ENCODE peak calls at places on chromosomes 7 and 10, in four cellular contexts. One of them, this sample, is unnamed. For H3K9me3 and H3K4me1, the result is how much of the 10 kb centered on the place peaks cover.

GRCh38 chr10:22770270-22770669 is 55.9 kb upstream of the PIP4K2A start:
- DNase-seq in CD8-positive, alpha-beta memory T cell: no peak
- DNase-seq in hepatocyte: no peak
- DNase-seq in psoas muscle: no peak
- DNase-seq in this sample: no peak

GRCh38 chr10:28326516-28327493 is 23.9 kb upstream of the MPP7 start:
- DNase-seq in hepatocyte: peak
- DNase-seq in CD8-positive, alpha-beta memory T cell: no peak
- DNase-seq in psoas muscle: no peak
- DNase-seq in this sample: no peak

GRCh38 chr7:1721047-1721687 is 51.1 kb downstream of the ELFN1 start:
- DNase-seq in CD8-positive, alpha-beta memory T cell: no peak
- DNase-seq in hepatocyte: no peak
- DNase-seq in psoas muscle: peak
- DNase-seq in this sample: no peak

GRCh38 chr7:140122975-140123374 is 53.8 kb downstream of the KDM7A start:
- DNase-seq in psoas muscle: no peak
- DNase-seq in hepatocyte: no peak
- DNase-seq in CD8-positive, alpha-beta memory T cell: no peak
- DNase-seq in this sample: no peak

GRCh38 chr10:44947356-44948152 is 12.0 kb upstream of the RASSF4 start:
- DNase-seq in hepatocyte: no peak
- DNase-seq in CD8-positive, alpha-beta memory T cell: no peak
- DNase-seq in psoas muscle: no peak
- DNase-seq in this sample: no peak

GRCh38 chr7:1197997-1198632 is 34.6 kb upstream of the UNCX start:
- DNase-seq in CD8-positive, alpha-beta memory T cell: no peak
- DNase-seq in psoas muscle: no peak
- DNase-seq in hepatocyte: peak
- DNase-seq in this sample: no peak

GRCh38 chr10:24012249-24012803 is 196.6 kb upstream of the KIAA1217 start:
- DNase-seq in hepatocyte: no peak
- DNase-seq in psoas muscle: no peak
- DNase-seq in CD8-positive, alpha-beta memory T cell: no peak
- DNase-seq in this sample: no peak

GRCh38 chr7:146136357-146136875 is 19.8 kb downstream of the CNTNAP2 start:
- DNase-seq in psoas muscle: no peak
- DNase-seq in CD8-positive, alpha-beta memory T cell: no peak
- DNase-seq in hepatocyte: no peak
- DNase-seq in this sample: no peak

GRCh38 chr7:100567045-100567730 is 6.5 kb downstream of the SAP25 start:
- DNase-seq in hepatocyte: no peak
- DNase-seq in CD8-positive, alpha-beta memory T cell: no peak
- DNase-seq in psoas muscle: no peak
- DNase-seq in this sample: no peak

GRCh38 chr10:127485153-127485857 is 63.8 kb upstream of the NPS start:
- DNase-seq in CD8-positive, alpha-beta memory T cell: no peak
- DNase-seq in psoas muscle: no peak
- DNase-seq in hepatocyte: peak
- DNase-seq in this sample: no peak

GRCh38 chr10:125116652-125117310 is 43.6 kb downstream of the CTBP2 start:
- DNase-seq in CD8-positive, alpha-beta memory T cell: no peak
- DNase-seq in hepatocyte: no peak
- DNase-seq in psoas muscle: no peak
- DNase-seq in this sample: no peak

GRCh38 chr10:95907454-95908253 is at the start of gene CC2D2B:
- DNase-seq in CD8-positive, alpha-beta memory T cell: peak
- DNase-seq in psoas muscle: peak
- DNase-seq in hepatocyte: peak
- DNase-seq in this sample: peak

GRCh38 chr7:25584557-25584956 is 356.3 kb upstream of the NPVF start:
- DNase-seq in CD8-positive, alpha-beta memory T cell: no peak
- DNase-seq in hepatocyte: no peak
- DNase-seq in psoas muscle: no peak
- DNase-seq in this sample: no peak

GRCh38 chr10:11845113-11845512 is 22.0 kb downstream of the PROSER2 start:
- DNase-seq in psoas muscle: no peak
- DNase-seq in CD8-positive, alpha-beta memory T cell: no peak
- DNase-seq in hepatocyte: no peak
- DNase-seq in this sample: no peak

GRCh38 chr10:116984202-116984993 is 20.6 kb downstream of the SHTN1 start:
- DNase-seq in psoas muscle: no peak
- DNase-seq in CD8-positive, alpha-beta memory T cell: no peak
- DNase-seq in hepatocyte: no peak
- DNase-seq in this sample: no peak

GRCh38 chr7:12706900-12707536 is 19.6 kb downstream of the ARL4A start:
- DNase-seq in CD8-positive, alpha-beta memory T cell: no peak
- DNase-seq in hepatocyte: no peak
- DNase-seq in psoas muscle: no peak
- DNase-seq in this sample: no peak

GRCh38 chr7:6273917-6274630 is 1.6 kb upstream of the CYTH3 start:
- DNase-seq in CD8-positive, alpha-beta memory T cell: no peak
- DNase-seq in hepatocyte: no peak
- DNase-seq in psoas muscle: no peak
- DNase-seq in this sample: no peak

GRCh38 chr10:30630571-30630970 is 1.0 kb upstream of the LYZL2 start:
- DNase-seq in hepatocyte: no peak
- DNase-seq in psoas muscle: no peak
- DNase-seq in CD8-positive, alpha-beta memory T cell: no peak
- DNase-seq in this sample: no peak

GRCh38 chr10:107809889-107810288 is 645.4 kb upstream of the SORCS1 start:
- DNase-seq in CD8-positive, alpha-beta memory T cell: no peak
- DNase-seq in psoas muscle: no peak
- DNase-seq in hepatocyte: no peak
- DNase-seq in this sample: no peak

GRCh38 chr10:129642427-129642826 is 175.4 kb downstream of the MGMT start:
- DNase-seq in CD8-positive, alpha-beta memory T cell: no peak
- DNase-seq in hepatocyte: peak
- DNase-seq in psoas muscle: no peak
- DNase-seq in this sample: no peak

GRCh38 chr10:84541289-84541637 is 212.9 kb downstream of the CCSER2 start:
- DNase-seq in hepatocyte: no peak
- DNase-seq in psoas muscle: no peak
- DNase-seq in CD8-positive, alpha-beta memory T cell: no peak
- DNase-seq in this sample: no peak

GRCh38 chr10:81828251-81828650 is 46.7 kb upstream of the NRG3 start:
- DNase-seq in hepatocyte: no peak
- DNase-seq in psoas muscle: no peak
- DNase-seq in CD8-positive, alpha-beta memory T cell: no peak
- DNase-seq in this sample: no peak

GRCh38 chr10:79547973-79548372 is 12.2 kb downstream of the SFTPA2 start:
- DNase-seq in psoas muscle: no peak
- DNase-seq in hepatocyte: no peak
- DNase-seq in CD8-positive, alpha-beta memory T cell: no peak
- DNase-seq in this sample: no peak

GRCh38 chr7:36280840-36281812 is 108.5 kb upstream of the ANLN start:
- DNase-seq in CD8-positive, alpha-beta memory T cell: no peak
- DNase-seq in psoas muscle: peak
- DNase-seq in hepatocyte: peak
- DNase-seq in this sample: no peak

GRCh38 chr7:4888161-4888560 is 4.6 kb upstream of the RADIL start:
- DNase-seq in hepatocyte: no peak
- DNase-seq in CD8-positive, alpha-beta memory T cell: no peak
- DNase-seq in psoas muscle: no peak
- DNase-seq in this sample: no peak

GRCh38 chr10:102159051-102159597 is 6.9 kb downstream of the NOLC1 start:
- DNase-seq in psoas muscle: no peak
- DNase-seq in hepatocyte: no peak
- DNase-seq in CD8-positive, alpha-beta memory T cell: no peak
- DNase-seq in this sample: no peak

GRCh38 chr10:21507066-21507669 is 18.3 kb downstream of the SKIDA1 start:
- DNase-seq in psoas muscle: no peak
- DNase-seq in hepatocyte: no peak
- DNase-seq in CD8-positive, alpha-beta memory T cell: no peak
- DNase-seq in this sample: no peak

GRCh38 chr7:26627871-26628270 is 236.5 kb downstream of the SKAP2 start:
- DNase-seq in hepatocyte: no peak
- DNase-seq in CD8-positive, alpha-beta memory T cell: no peak
- DNase-seq in psoas muscle: no peak
- DNase-seq in this sample: no peak

GRCh38 chr10:128324058-128324457 is 197.8 kb upstream of the MKI67 start:
- DNase-seq in hepatocyte: peak
- DNase-seq in psoas muscle: peak
- DNase-seq in CD8-positive, alpha-beta memory T cell: no peak
- DNase-seq in this sample: no peak

GRCh38 chr10:23897267-23897666 is 311.7 kb upstream of the KIAA1217 start:
- DNase-seq in CD8-positive, alpha-beta memory T cell: no peak
- DNase-seq in hepatocyte: no peak
- DNase-seq in psoas muscle: no peak
- DNase-seq in this sample: no peak

GRCh38 chr7:120337308-120337907 is 64.4 kb downstream of the KCND2 start:
- DNase-seq in hepatocyte: peak
- DNase-seq in psoas muscle: no peak
- DNase-seq in CD8-positive, alpha-beta memory T cell: no peak
- DNase-seq in this sample: no peak

GRCh38 chr10:43211030-43211429 is 55.8 kb downstream of the RASGEF1A start:
- DNase-seq in hepatocyte: peak
- DNase-seq in CD8-positive, alpha-beta memory T cell: no peak
- DNase-seq in psoas muscle: peak
- DNase-seq in this sample: no peak

GRCh38 chr7:38863609-38864291 is 45.2 kb downstream of the VPS41 start:
- DNase-seq in psoas muscle: no peak
- DNase-seq in CD8-positive, alpha-beta memory T cell: no peak
- DNase-seq in hepatocyte: peak
- DNase-seq in this sample: no peak

GRCh38 chr7:20213378-20213777 is 3.8 kb downstream of the MACC1 start:
- DNase-seq in CD8-positive, alpha-beta memory T cell: no peak
- DNase-seq in psoas muscle: no peak
- DNase-seq in hepatocyte: no peak
- DNase-seq in this sample: no peak

GRCh38 chr7:20208651-20209307 is 8.4 kb downstream of the MACC1 start:
- DNase-seq in hepatocyte: no peak
- DNase-seq in psoas muscle: no peak
- DNase-seq in CD8-positive, alpha-beta memory T cell: no peak
- DNase-seq in this sample: no peak

GRCh38 chr7:20214132-20214531 is 3.1 kb downstream of the MACC1 start:
- DNase-seq in hepatocyte: no peak
- DNase-seq in psoas muscle: no peak
- DNase-seq in CD8-positive, alpha-beta memory T cell: no peak
- DNase-seq in this sample: no peak

GRCh38 chr7:20214787-20215669 is 2.2 kb downstream of the MACC1 start:
- DNase-seq in psoas muscle: no peak
- DNase-seq in hepatocyte: peak
- DNase-seq in CD8-positive, alpha-beta memory T cell: no peak
- DNase-seq in this sample: no peak

DNA sequence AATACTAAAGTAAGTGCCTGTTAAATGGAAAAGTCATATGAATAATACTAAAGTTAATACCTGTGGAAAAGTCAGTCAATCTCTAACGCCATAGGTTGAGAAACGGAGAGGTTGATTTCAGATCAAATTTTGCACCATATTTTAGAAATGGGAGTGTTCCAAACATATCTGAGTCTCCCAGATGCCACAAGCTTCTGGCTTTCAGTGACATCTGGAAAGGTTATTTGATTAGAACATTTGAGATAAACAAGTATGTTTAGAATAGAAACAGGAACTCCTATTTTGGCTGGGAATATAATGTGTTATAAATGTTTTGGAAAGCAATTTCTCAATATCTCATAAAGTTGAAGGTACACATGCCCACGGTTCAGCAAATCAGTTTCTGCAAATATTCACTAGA is 5.8 kb downstream of the MACC1 start:
- DNase-seq in hepatocyte: no peak
- DNase-seq in CD8-positive, alpha-beta memory T cell: no peak
- DNase-seq in psoas muscle: no peak
- DNase-seq in this sample: no peak
- H3K9me3 ChIP-seq in hepatocyte: under half
- H3K9me3 ChIP-seq in CD8-positive, alpha-beta memory T cell: under half
- H3K9me3 ChIP-seq in psoas muscle: under half
- H3K9me3 ChIP-seq in this sample: under half

GRCh38 chr7:112452102-112452888 is 2.0 kb downstream of the IFRD1 start:
- DNase-seq in hepatocyte: peak
- DNase-seq in psoas muscle: peak
- DNase-seq in CD8-positive, alpha-beta memory T cell: no peak
- DNase-seq in this sample: no peak

GRCh38 chr7:112449353-112449752 is 907 bp upstream of the IFRD1 start:
- DNase-seq in hepatocyte: peak
- DNase-seq in psoas muscle: no peak
- DNase-seq in CD8-positive, alpha-beta memory T cell: no peak
- DNase-seq in this sample: peak

GRCh38 chr7:112450807-112451661 is 774 bp downstream of the IFRD1 start:
- DNase-seq in psoas muscle: peak
- DNase-seq in hepatocyte: peak
- DNase-seq in CD8-positive, alpha-beta memory T cell: peak
- DNase-seq in this sample: peak

GRCh38 chr7:112449902-112450806 is at the start of gene IFRD1:
- DNase-seq in CD8-positive, alpha-beta memory T cell: peak
- DNase-seq in psoas muscle: peak
- DNase-seq in hepatocyte: peak
- DNase-seq in this sample: peak

GRCh38 chr7:112453505-112454171 is 3.4 kb downstream of the IFRD1 start:
- DNase-seq in psoas muscle: no peak
- DNase-seq in hepatocyte: no peak
- DNase-seq in CD8-positive, alpha-beta memory T cell: no peak
- DNase-seq in this sample: no peak
- H3K4me3 ChIP-seq in psoas muscle: peak
- H3K4me3 ChIP-seq in hepatocyte: peak
- H3K4me3 ChIP-seq in CD8-positive, alpha-beta memory T cell: no peak
- H3K4me3 ChIP-seq in this sample: peak

DNA sequence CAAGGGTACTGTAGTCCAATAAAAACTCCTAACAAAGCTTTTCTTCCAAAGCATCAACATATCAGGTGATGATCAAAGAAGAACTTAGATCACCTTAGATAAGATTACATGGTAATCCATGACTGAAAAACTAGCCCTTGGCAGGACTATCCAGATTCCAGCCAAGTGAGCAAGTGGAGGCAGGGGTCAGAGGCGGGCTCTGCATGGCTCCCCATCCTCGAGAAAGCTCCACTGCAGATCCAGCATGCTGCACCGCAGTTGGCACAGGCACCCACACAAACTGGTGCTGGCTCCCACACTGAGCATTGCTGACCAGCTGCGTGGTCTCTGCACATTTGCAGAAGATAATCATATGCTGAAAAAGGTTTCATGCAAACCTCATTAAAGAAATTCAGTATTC is 10.1 kb downstream of the PSAP start:
- DNase-seq in psoas muscle: no peak
- DNase-seq in CD8-positive, alpha-beta memory T cell: no peak
- DNase-seq in hepatocyte: no peak
- DNase-seq in this sample: no peak
- H3K4me1 ChIP-seq in psoas muscle: half or more
- H3K4me1 ChIP-seq in CD8-positive, alpha-beta memory T cell: under half
- H3K4me1 ChIP-seq in hepatocyte: under half
- H3K4me1 ChIP-seq in this sample: under half

DNA sequence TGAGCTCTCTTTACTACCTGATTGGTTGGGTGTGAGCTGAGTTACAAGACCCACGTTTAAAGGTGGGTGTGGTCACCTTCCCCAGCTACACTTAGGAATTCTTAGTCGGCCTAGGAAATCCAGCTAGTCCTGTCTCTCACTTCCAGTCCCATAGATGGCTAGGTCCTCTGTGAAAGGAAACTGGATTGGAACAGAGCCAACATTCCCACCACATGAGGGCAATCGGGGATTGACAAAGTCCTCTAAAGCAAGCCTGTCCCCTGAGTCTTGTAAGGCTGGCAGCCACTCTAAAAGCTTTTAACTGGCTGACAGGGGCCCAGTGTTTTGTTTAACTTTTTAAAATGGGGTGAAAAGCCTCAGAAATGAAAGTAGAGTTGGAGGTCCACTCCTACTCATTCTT is 15.1 kb upstream of the CROT start:
- DNase-seq in hepatocyte: no peak
- DNase-seq in psoas muscle: no peak
- DNase-seq in CD8-positive, alpha-beta memory T cell: no peak
- DNase-seq in this sample: no peak
- H3K9me3 ChIP-seq in hepatocyte: under half
- H3K9me3 ChIP-seq in psoas muscle: under half
- H3K9me3 ChIP-seq in CD8-positive, alpha-beta memory T cell: under half
- H3K9me3 ChIP-seq in this sample: under half

This sample was measured in CD4-positive, CD25-positive, alpha-beta regulatory T cell.